ENCODE peak calls at places on chromosomes 2 and 18, in ten cellular contexts. One of them, this sample, is unnamed.
A peak's percentile ranks its signal among the peaks of the same experiment; 100 is the strongest.

GRCh38 chr2:164464376-164464775 is 156.9 kb downstream of the GRB14 start:
- DNase-seq in Panc1: no peak
- DNase-seq in OCI-LY7: no peak
- DNase-seq in nephron progenitor cell: no peak
- DNase-seq in neural crest cell: no peak
- DNase-seq in WTC11: no peak
- DNase-seq in endothelial cell: no peak
- DNase-seq in HCT116: no peak
- DNase-seq in AG10803: no peak
- DNase-seq in H1: no peak
- DNase-seq in this sample: no peak

GRCh38 chr18:48385595-48385994 is 23.6 kb downstream of the ZBTB7C start:
- DNase-seq in Panc1: no peak
- DNase-seq in OCI-LY7: no peak
- DNase-seq in nephron progenitor cell: no peak
- DNase-seq in neural crest cell: no peak
- DNase-seq in WTC11: no peak
- DNase-seq in endothelial cell: no peak
- DNase-seq in HCT116: no peak
- DNase-seq in AG10803: no peak
- DNase-seq in H1: no peak
- DNase-seq in this sample: no peak

GRCh38 chr2:74021407-74021755 is 36.7 kb downstream of the TET3 start:
- DNase-seq in Panc1: no peak
- DNase-seq in OCI-LY7: no peak
- DNase-seq in nephron progenitor cell: no peak
- DNase-seq in neural crest cell: no peak
- DNase-seq in WTC11: no peak
- DNase-seq in endothelial cell: no peak
- DNase-seq in HCT116: no peak
- DNase-seq in AG10803: no peak
- DNase-seq in H1: no peak
- DNase-seq in this sample: no peak

GRCh38 chr18:41771971-41772370 is 183.1 kb upstream of the PIK3C3 start:
- DNase-seq in Panc1: no peak
- DNase-seq in OCI-LY7: no peak
- DNase-seq in nephron progenitor cell: no peak
- DNase-seq in neural crest cell: no peak
- DNase-seq in WTC11: no peak
- DNase-seq in endothelial cell: no peak
- DNase-seq in HCT116: no peak
- DNase-seq in AG10803: no peak
- DNase-seq in H1: no peak
- DNase-seq in this sample: no peak

GRCh38 chr18:48486762-48487161 is 52.1 kb upstream of the CTIF start:
- DNase-seq in Panc1: no peak
- DNase-seq in OCI-LY7: no peak
- DNase-seq in nephron progenitor cell: no peak
- DNase-seq in neural crest cell: no peak
- DNase-seq in WTC11: no peak
- DNase-seq in endothelial cell: no peak
- DNase-seq in HCT116: no peak
- DNase-seq in AG10803: peak; percentile 77
- DNase-seq in H1: no peak
- DNase-seq in this sample: no peak

GRCh38 chr2:60806988-60807681 is 51.1 kb downstream of the PAPOLG start:
- DNase-seq in Panc1: no peak
- DNase-seq in OCI-LY7: peak; percentile 65
- DNase-seq in nephron progenitor cell: peak; percentile 45
- DNase-seq in neural crest cell: no peak
- DNase-seq in WTC11: no peak
- DNase-seq in endothelial cell: no peak
- DNase-seq in HCT116: no peak
- DNase-seq in AG10803: peak; percentile 74
- DNase-seq in H1: peak; percentile 35
- DNase-seq in this sample: peak; percentile 13

GRCh38 chr2:60295591-60295962 is 257.9 kb downstream of the BCL11A start:
- DNase-seq in Panc1: no peak
- DNase-seq in OCI-LY7: no peak
- DNase-seq in nephron progenitor cell: no peak
- DNase-seq in neural crest cell: no peak
- DNase-seq in WTC11: peak; percentile 34
- DNase-seq in endothelial cell: no peak
- DNase-seq in HCT116: no peak
- DNase-seq in AG10803: no peak
- DNase-seq in H1: no peak
- DNase-seq in this sample: no peak

GRCh38 chr2:128377071-128377910 is 58.6 kb upstream of the HS6ST1 start:
- DNase-seq in Panc1: no peak
- DNase-seq in OCI-LY7: no peak
- DNase-seq in nephron progenitor cell: no peak
- DNase-seq in neural crest cell: no peak
- DNase-seq in WTC11: peak; percentile 7
- DNase-seq in endothelial cell: no peak
- DNase-seq in HCT116: no peak
- DNase-seq in AG10803: no peak
- DNase-seq in H1: peak; percentile 40
- DNase-seq in this sample: no peak

GRCh38 chr2:215535726-215536125 is 99.9 kb upstream of the FN1 start:
- DNase-seq in Panc1: no peak
- DNase-seq in OCI-LY7: no peak
- DNase-seq in nephron progenitor cell: no peak
- DNase-seq in neural crest cell: no peak
- DNase-seq in WTC11: no peak
- DNase-seq in endothelial cell: no peak
- DNase-seq in HCT116: no peak
- DNase-seq in AG10803: peak; percentile 66
- DNase-seq in H1: no peak
- DNase-seq in this sample: no peak

GRCh38 chr2:75787532-75788132 is 76.9 kb upstream of the GCFC2 start:
- DNase-seq in Panc1: no peak
- DNase-seq in OCI-LY7: peak; percentile 47
- DNase-seq in nephron progenitor cell: no peak
- DNase-seq in neural crest cell: peak; percentile 3
- DNase-seq in WTC11: no peak
- DNase-seq in endothelial cell: no peak
- DNase-seq in HCT116: peak; percentile 10
- DNase-seq in AG10803: peak; percentile 29
- DNase-seq in H1: no peak
- DNase-seq in this sample: peak; percentile 58

GRCh38 chr18:59983506-59983905 is 83.7 kb downstream of the PMAIP1 start:
- DNase-seq in Panc1: no peak
- DNase-seq in OCI-LY7: no peak
- DNase-seq in nephron progenitor cell: no peak
- DNase-seq in neural crest cell: no peak
- DNase-seq in WTC11: no peak
- DNase-seq in endothelial cell: no peak
- DNase-seq in HCT116: no peak
- DNase-seq in AG10803: no peak
- DNase-seq in H1: no peak
- DNase-seq in this sample: no peak

GRCh38 chr2:109128466-109129355 is at the start of gene SH3RF3:
- DNase-seq in Panc1: no peak
- DNase-seq in OCI-LY7: no peak
- DNase-seq in nephron progenitor cell: peak; percentile 66
- DNase-seq in neural crest cell: peak; percentile 34
- DNase-seq in WTC11: peak; percentile 57
- DNase-seq in endothelial cell: peak; percentile 39
- DNase-seq in HCT116: no peak
- DNase-seq in AG10803: peak; percentile 63
- DNase-seq in H1: peak; percentile 77
- DNase-seq in this sample: peak; percentile 57
- TF ChIP-seq CTCF in Panc1: no peak
- TF ChIP-seq CTCF in OCI-LY7: no peak
- TF ChIP-seq CTCF in nephron progenitor cell: no peak
- TF ChIP-seq CTCF in neural crest cell: no peak
- TF ChIP-seq CTCF in WTC11: no peak
- TF ChIP-seq CTCF in endothelial cell: no peak
- TF ChIP-seq CTCF in HCT116: no peak
- TF ChIP-seq CTCF in AG10803: no peak
- TF ChIP-seq CTCF in H1: no peak
- TF ChIP-seq CTCF in this sample: no peak

DNA sequence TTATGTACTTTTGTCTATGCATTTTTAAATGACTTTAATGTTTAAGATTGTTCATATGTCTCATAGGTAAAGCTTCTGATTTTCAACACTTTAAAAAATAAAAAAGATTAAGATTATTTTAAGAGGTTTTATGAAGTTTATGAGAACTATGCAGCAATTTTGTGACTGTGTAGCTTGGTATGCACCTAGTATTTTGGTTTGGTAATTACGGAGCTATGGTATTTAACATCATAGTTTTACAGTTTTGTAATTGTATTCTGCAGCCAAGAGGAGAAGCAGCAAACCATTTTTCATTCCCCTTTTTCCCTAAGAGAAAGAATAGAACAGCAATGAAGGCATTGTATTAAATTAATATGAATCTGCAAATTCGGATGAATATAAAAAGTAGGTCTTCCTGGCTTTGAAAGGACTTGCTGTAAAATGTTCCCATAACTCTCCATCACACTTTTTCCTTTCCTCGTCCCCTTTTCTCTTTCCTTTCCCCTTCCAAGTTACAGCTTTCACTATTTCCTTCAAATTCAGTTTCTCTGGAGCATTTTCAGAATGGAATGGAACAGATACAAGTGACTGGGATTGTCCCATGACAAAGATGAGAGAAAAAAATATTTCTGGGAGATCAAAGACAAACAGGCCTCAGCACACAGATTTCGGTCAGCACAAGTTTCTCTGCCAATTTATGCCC is 26.0 kb upstream of the PIEZO2 start:
- DNase-seq in Panc1: no peak
- DNase-seq in OCI-LY7: no peak
- DNase-seq in nephron progenitor cell: no peak
- DNase-seq in neural crest cell: no peak
- DNase-seq in WTC11: no peak
- DNase-seq in endothelial cell: no peak
- DNase-seq in HCT116: no peak
- DNase-seq in AG10803: peak; percentile 84
- DNase-seq in H1: no peak
- DNase-seq in this sample: no peak
- TF ChIP-seq CTCF in Panc1: no peak
- TF ChIP-seq CTCF in OCI-LY7: no peak
- TF ChIP-seq CTCF in nephron progenitor cell: no peak
- TF ChIP-seq CTCF in neural crest cell: no peak
- TF ChIP-seq CTCF in WTC11: no peak
- TF ChIP-seq CTCF in endothelial cell: no peak
- TF ChIP-seq CTCF in HCT116: no peak
- TF ChIP-seq CTCF in AG10803: no peak
- TF ChIP-seq CTCF in H1: no peak
- TF ChIP-seq CTCF in this sample: no peak

GRCh38 chr2:52036853-52037252 is 1004.9 kb upstream of the NRXN1 start:
- DNase-seq in Panc1: no peak
- DNase-seq in OCI-LY7: no peak
- DNase-seq in nephron progenitor cell: no peak
- DNase-seq in neural crest cell: no peak
- DNase-seq in WTC11: no peak
- DNase-seq in endothelial cell: no peak
- DNase-seq in HCT116: no peak
- DNase-seq in AG10803: no peak
- DNase-seq in H1: no peak
- DNase-seq in this sample: no peak
- TF ChIP-seq CTCF in Panc1: no peak
- TF ChIP-seq CTCF in OCI-LY7: no peak
- TF ChIP-seq CTCF in nephron progenitor cell: no peak
- TF ChIP-seq CTCF in neural crest cell: no peak
- TF ChIP-seq CTCF in WTC11: no peak
- TF ChIP-seq CTCF in endothelial cell: no peak
- TF ChIP-seq CTCF in HCT116: no peak
- TF ChIP-seq CTCF in AG10803: no peak
- TF ChIP-seq CTCF in H1: no peak
- TF ChIP-seq CTCF in this sample: no peak

GRCh38 chr18:8708670-8709069 is 3.3 kb downstream of the MTCL1 start:
- DNase-seq in Panc1: no peak
- DNase-seq in OCI-LY7: peak; percentile 36
- DNase-seq in nephron progenitor cell: no peak
- DNase-seq in neural crest cell: no peak
- DNase-seq in WTC11: no peak
- DNase-seq in endothelial cell: no peak
- DNase-seq in HCT116: no peak
- DNase-seq in AG10803: no peak
- DNase-seq in H1: no peak
- DNase-seq in this sample: no peak

GRCh38 chr18:8706545-8706980 is 1.2 kb downstream of the MTCL1 start:
- DNase-seq in Panc1: no peak
- DNase-seq in OCI-LY7: peak; percentile 63
- DNase-seq in nephron progenitor cell: no peak
- DNase-seq in neural crest cell: no peak
- DNase-seq in WTC11: peak; percentile 21
- DNase-seq in endothelial cell: no peak
- DNase-seq in HCT116: no peak
- DNase-seq in AG10803: no peak
- DNase-seq in H1: no peak
- DNase-seq in this sample: no peak

GRCh38 chr18:8705941-8706544 is 687 bp downstream of the MTCL1 start:
- DNase-seq in Panc1: no peak
- DNase-seq in OCI-LY7: peak; percentile 61
- DNase-seq in nephron progenitor cell: peak; percentile 54
- DNase-seq in neural crest cell: peak; percentile 25
- DNase-seq in WTC11: peak; percentile 19
- DNase-seq in endothelial cell: peak; percentile 21
- DNase-seq in HCT116: no peak
- DNase-seq in AG10803: no peak
- DNase-seq in H1: peak; percentile 62
- DNase-seq in this sample: no peak

GRCh38 chr18:8707946-8708345 is 2.6 kb downstream of the MTCL1 start:
- DNase-seq in Panc1: no peak
- DNase-seq in OCI-LY7: no peak
- DNase-seq in nephron progenitor cell: no peak
- DNase-seq in neural crest cell: no peak
- DNase-seq in WTC11: no peak
- DNase-seq in endothelial cell: no peak
- DNase-seq in HCT116: no peak
- DNase-seq in AG10803: no peak
- DNase-seq in H1: no peak
- DNase-seq in this sample: no peak

DNA sequence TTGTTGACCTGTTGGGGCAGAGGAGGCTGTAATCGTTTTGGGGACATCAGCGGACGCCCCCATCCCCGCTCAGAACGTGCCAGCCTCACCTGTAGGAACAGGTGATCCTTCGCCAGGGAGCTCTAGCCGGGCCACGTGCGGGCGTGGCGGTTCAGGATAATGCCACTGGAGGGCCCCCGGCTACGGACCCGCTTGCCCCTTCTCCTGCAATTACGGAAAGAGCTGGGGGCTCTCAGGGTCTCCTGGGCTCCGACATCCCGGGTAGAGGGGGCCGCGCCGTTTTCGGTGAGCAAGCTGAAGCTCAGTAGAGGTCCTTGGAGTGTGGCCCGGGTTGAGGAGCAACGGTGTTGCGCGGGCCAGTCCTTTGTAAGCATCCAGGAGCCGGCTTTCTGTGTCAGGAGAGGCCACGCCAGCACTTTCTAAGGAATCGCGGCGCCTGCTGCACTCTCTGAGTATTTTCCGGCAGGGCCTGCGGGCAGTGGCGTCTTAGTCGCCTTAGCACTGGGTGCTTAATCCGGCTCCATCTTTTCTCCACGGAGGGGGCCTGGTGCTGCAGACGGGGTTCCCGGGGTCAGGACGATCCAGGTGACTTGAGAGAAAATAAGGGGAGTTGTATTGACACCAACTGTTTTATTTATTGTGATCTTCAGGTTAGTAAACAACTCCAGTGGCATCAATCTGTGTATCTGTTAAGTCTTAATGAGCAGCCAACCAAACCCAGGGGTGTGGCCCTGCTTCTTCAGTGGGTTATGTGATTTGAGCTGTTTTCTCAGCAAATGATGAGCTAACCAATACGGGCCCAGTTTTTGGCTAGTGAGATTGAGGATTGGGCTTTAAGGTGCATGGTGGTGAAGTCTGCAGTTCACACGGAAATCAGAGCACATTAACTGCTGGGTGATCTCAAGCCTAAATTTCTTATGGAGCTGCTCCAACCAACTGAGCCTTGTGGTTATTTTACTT is 1.9 kb downstream of the MTCL1 start:
- DNase-seq in Panc1: no peak
- DNase-seq in OCI-LY7: peak; percentile 89
- DNase-seq in nephron progenitor cell: peak; percentile 64
- DNase-seq in neural crest cell: peak; percentile 40
- DNase-seq in WTC11: peak; percentile 67
- DNase-seq in endothelial cell: peak; percentile 50
- DNase-seq in HCT116: no peak
- DNase-seq in AG10803: peak; percentile 75
- DNase-seq in H1: peak; percentile 82
- DNase-seq in this sample: no peak
- TF ChIP-seq CTCF in Panc1: peak; percentile 55
- TF ChIP-seq CTCF in OCI-LY7: peak; percentile 75
- TF ChIP-seq CTCF in nephron progenitor cell: peak; percentile 40
- TF ChIP-seq CTCF in neural crest cell: peak; percentile 53
- TF ChIP-seq CTCF in WTC11: peak; percentile 23
- TF ChIP-seq CTCF in endothelial cell: no peak
- TF ChIP-seq CTCF in HCT116: peak; percentile 5
- TF ChIP-seq CTCF in AG10803: no peak
- TF ChIP-seq CTCF in H1: peak; percentile 41
- TF ChIP-seq CTCF in this sample: no peak

This sample was measured in MCF 10A.